ENCODE peak calls at places on chromosomes 3 and 15, in nine cellular contexts. S is mammary epithelial cell, A is lower leg skin, C is fibroblast of the aortic adventitia, V is transverse colon, O is A549, R is heart left ventricle, X is PC-3, Q is lower lobe of right lung. G is an unnamed sample.

GRCh38 chr15:53910236-53910849 is 67.9 kb upstream of the UNC13C start:
- DNase-seq in S (peak), A (no peak), C (peak), V (peak), O (peak), R (no peak), X (peak), Q (no peak), G (no peak)

GRCh38 chr3:141456328-141456689 is 30.5 kb upstream of the RASA2 start:
- DNase-seq in S (no peak), A (no peak), C (no peak), V (no peak), O (no peak), R (no peak), X (no peak), Q (no peak), G (peak)

GRCh38 chr3:80770106-80771079 is 991.1 kb downstream of the GBE1 start:
- DNase-seq in S (no peak), A (no peak), C (peak), V (no peak), O (no peak), R (no peak), X (peak), Q (no peak), G (peak)

GRCh38 chr15:33448961-33449611 is 138.3 kb downstream of the RYR3 start:
- DNase-seq in S (peak), A (no peak), C (no peak), V (no peak), O (no peak), R (no peak), X (peak), Q (no peak), G (no peak)

GRCh38 chr3:77370413-77370812 is 330.5 kb downstream of the ROBO2 start:
- DNase-seq in S (peak), A (peak), C (no peak), V (no peak), O (no peak), R (no peak), X (peak), Q (no peak), G (peak)

GRCh38 chr3:16072420-16073110 is 101.9 kb upstream of the GALNT15 start:
- DNase-seq in S (peak), A (no peak), C (no peak), V (no peak), O (no peak), R (no peak), X (peak), Q (no peak), G (no peak)

GRCh38 chr3:61094608-61095007 is 156.6 kb downstream of the FHIT start:
- DNase-seq in S (no peak), A (no peak), C (no peak), V (no peak), O (no peak), R (no peak), X (peak), Q (no peak), G (no peak)

GRCh38 chr15:39837454-39837853 is 54.8 kb upstream of the FSIP1 start:
- DNase-seq in S (no peak), A (no peak), C (no peak), V (no peak), O (no peak), R (no peak), X (no peak), Q (no peak), G (no peak)

GRCh38 chr3:42871592-42872196 is 4.0 kb downstream of the CYP8B1 start:
- DNase-seq in S (no peak), A (no peak), C (no peak), V (no peak), O (no peak), R (peak), X (no peak), Q (no peak), G (no peak)

GRCh38 chr3:69433938-69434263 is 48.0 kb upstream of the FRMD4B start:
- DNase-seq in S (peak), A (no peak), C (no peak), V (no peak), O (peak), R (no peak), X (peak), Q (no peak), G (no peak)

GRCh38 chr3:117553461-117553860 is 843.9 kb downstream of the TUSC7 start:
- DNase-seq in S (no peak), A (no peak), C (peak), V (no peak), O (peak), R (no peak), X (peak), Q (no peak), G (peak)

GRCh38 chr15:31485431-31485830 is 158.8 kb downstream of the KLF13 start:
- DNase-seq in S (no peak), A (peak), C (no peak), V (no peak), O (no peak), R (no peak), X (no peak), Q (no peak), G (no peak)

GRCh38 chr15:43151688-43152087 is 18.3 kb downstream of the TMEM62 start:
- DNase-seq in S (no peak), A (no peak), C (no peak), V (no peak), O (no peak), R (no peak), X (no peak), Q (no peak), G (no peak)

GRCh38 chr15:59687831-59688230 is 1.3 kb downstream of the BNIP2 start:
- DNase-seq in S (no peak), A (no peak), C (peak), V (no peak), O (no peak), R (no peak), X (no peak), Q (no peak), G (peak)

GRCh38 chr3:40290396-40290795 is 19.1 kb upstream of the EIF1B start:
- DNase-seq in S (no peak), A (no peak), C (no peak), V (peak), O (no peak), R (peak), X (no peak), Q (no peak), G (no peak)

GRCh38 chr3:29283739-29284138 is 2.9 kb downstream of the RBMS3 start:
- DNase-seq in S (peak), A (no peak), C (no peak), V (no peak), O (no peak), R (no peak), X (no peak), Q (no peak), G (peak)

GRCh38 chr15:100713163-100713867 is 110.9 kb downstream of the ASB7 start:
- DNase-seq in S (peak), A (peak), C (peak), V (peak), O (peak), R (no peak), X (peak), Q (no peak), G (peak)

GRCh38 chr15:101692799-101693198 is 31.5 kb downstream of the TARS3 start:
- DNase-seq in S (peak), A (no peak), C (no peak), V (no peak), O (no peak), R (no peak), X (no peak), Q (no peak), G (no peak)

GRCh38 chr15:85296615-85297402 is 83.6 kb upstream of the AKAP13 start:
- DNase-seq in S (peak), A (peak), C (peak), V (peak), O (peak), R (peak), X (peak), Q (no peak), G (peak)

GRCh38 chr15:67004142-67004541 is 61.3 kb upstream of the SMAD3 start:
- DNase-seq in S (no peak), A (no peak), C (no peak), V (no peak), O (no peak), R (no peak), X (no peak), Q (no peak), G (no peak)

DNA sequence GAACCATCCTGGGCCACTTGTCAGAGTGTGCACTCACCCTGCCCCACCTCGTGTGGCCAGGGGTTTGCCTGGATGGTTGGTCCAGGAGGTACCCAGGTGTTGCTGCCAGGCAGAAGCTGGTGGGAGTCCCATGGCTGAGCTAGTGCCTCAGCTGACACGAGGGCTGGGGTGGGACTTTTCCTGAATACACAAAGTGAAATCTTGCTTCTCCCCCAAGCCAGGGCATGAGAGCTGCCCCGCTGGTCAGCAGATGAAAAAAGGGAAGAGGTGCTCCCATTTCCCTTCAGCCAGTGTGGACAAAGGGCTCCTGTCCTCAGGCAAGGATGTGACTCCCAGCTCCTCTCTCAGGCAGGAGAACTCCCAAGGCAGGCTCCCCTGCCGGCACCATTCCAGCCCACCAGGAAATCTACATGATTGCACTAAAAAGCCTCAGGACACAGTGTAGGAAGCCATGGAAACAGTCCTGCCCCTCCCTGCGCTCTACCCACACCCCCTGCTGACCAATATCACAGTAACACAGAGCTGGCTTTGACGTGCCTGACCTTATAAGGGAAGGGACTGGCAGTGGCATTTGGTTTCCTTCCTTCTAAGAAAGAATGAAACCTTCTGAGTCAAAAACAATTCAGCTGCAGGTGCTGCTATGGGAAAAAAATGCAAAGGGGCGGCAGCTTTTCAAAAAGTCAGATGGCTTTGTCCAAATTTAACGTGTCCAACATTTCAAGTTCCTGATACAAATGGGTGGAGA is 33.9 kb downstream of the MYO5C start:
- DNase-seq in S (peak), A (peak), C (peak), V (peak), O (peak), R (peak), X (peak), Q (peak), G (peak)
- TF ChIP-seq CTCF in S (peak), A (no peak), C (peak), V (peak), O (no peak), R (peak), X (no peak), Q (peak), G (no peak)

GRCh38 chr15:62453356-62453755 is 288.3 kb upstream of the C2CD4B start:
- DNase-seq in S (peak), A (no peak), C (no peak), V (no peak), O (no peak), R (no peak), X (peak), Q (no peak), G (no peak)

GRCh38 chr15:62455441-62455921 is 290.4 kb upstream of the C2CD4B start:
- DNase-seq in S (no peak), A (no peak), C (no peak), V (no peak), O (no peak), R (peak), X (peak), Q (no peak), G (no peak)

GRCh38 chr15:62454567-62455172 is 289.6 kb upstream of the C2CD4B start:
- DNase-seq in S (no peak), A (no peak), C (no peak), V (no peak), O (no peak), R (no peak), X (peak), Q (no peak), G (no peak)

GRCh38 chr15:62452656-62453055 is 287.6 kb upstream of the C2CD4B start:
- DNase-seq in S (no peak), A (no peak), C (no peak), V (no peak), O (no peak), R (no peak), X (no peak), Q (no peak), G (no peak)

DNA sequence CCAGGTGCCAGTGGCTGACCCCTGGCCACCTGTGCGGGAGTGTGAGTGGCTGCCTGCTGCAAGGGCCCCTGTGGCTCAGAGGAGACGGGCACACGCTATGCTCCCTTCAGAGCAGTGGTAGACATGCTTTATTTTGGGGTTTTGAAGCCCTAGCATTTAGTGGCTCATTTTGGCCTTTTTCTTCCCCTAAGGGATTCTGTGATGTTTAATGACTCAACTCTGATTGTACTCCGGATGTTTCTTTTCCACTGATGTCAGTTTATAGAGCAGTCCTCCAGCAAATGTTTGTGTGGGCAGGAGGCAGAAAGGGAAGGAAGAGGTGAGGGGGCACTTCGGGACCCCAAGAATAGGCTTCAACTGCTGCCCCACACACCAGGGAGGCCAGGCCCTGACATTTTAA is 288.9 kb upstream of the C2CD4B start:
- DNase-seq in S (peak), A (no peak), C (peak), V (no peak), O (no peak), R (no peak), X (peak), Q (no peak), G (peak)
- H3K4me3 ChIP-seq in S (no peak), A (no peak), C (no peak), V (no peak), O (no peak), R (no peak), X (peak), Q (no peak), G (no peak)

GRCh38 chr3:49484471-49484870 is 14.4 kb downstream of the DAG1 start:
- DNase-seq in S (no peak), A (no peak), C (no peak), V (no peak), O (no peak), R (no peak), X (no peak), Q (no peak), G (no peak)
- TF ChIP-seq CTCF in S (no peak), A (no peak), C (no peak), V (no peak), O (no peak), R (no peak), X (no peak), Q (no peak), G (no peak)

DNA sequence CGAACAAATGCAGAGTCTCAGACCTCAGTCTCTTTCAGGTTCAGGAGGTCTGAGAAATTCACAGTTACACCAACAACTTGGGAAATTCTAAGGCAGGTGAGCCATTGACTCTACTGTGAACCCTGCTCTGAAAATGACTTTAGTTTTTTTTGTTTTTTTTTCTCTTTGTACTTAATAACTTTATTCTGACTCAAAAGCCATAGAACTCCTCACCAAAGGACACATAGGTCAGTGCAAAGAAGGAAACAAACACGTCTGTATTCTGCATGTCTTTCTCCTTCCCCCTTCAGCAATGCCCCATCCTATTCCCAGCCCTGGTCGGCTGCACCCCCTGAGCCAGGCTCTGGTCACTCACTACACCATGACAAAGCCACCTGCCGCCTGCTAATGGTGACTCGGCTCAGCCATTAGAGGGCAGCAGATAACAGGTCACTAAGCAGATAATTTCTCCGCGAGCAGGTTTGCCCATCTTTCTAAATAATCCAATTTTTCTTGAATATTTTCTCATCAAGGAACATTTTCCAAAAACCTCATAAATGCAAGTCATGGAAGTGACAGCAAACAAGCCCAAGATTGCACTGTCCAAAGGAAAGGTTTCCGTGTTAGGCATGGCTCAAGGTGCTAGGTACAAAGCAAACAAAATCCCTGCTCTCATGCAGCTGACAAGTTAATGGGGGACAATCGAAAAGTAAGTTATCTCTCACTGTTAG is 37.7 kb downstream of the TM4SF4 start:
- DNase-seq in S (peak), A (no peak), C (peak), V (peak), O (peak), R (peak), X (peak), Q (peak), G (peak)
- H3K4me3 ChIP-seq in S (no peak), A (no peak), C (no peak), V (no peak), O (no peak), R (no peak), X (no peak), Q (no peak), G (no peak)

GRCh38 chr3:79521221-79521848 is 246.5 kb downstream of the ROBO1 start:
- DNase-seq in S (peak), A (no peak), C (peak), V (no peak), O (peak), R (no peak), X (peak), Q (no peak), G (peak)
- TF ChIP-seq CTCF in S (peak), A (no peak), C (peak), V (peak), O (peak), R (peak), X (peak), Q (peak), G (peak)

DNA sequence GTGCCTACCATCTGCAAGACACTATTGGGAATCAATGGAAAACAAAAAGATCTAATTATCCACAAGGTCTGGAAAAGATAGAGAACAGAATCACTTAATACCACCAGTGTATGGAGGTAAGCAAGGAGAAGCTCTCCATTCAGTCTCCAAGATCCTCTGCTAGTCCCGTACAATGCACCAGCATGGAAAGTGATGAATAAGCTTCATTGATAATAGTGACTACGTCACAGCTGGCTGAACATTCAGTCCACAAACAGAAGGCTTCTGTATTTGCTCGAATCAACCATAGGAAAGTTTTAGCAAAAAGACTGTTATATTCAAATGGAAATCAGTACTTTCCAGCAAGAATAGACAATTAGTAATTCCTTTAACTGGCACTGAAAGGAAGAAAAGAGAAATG is 42.9 kb downstream of the IGSF11 start:
- DNase-seq in S (no peak), A (no peak), C (no peak), V (no peak), O (no peak), R (no peak), X (no peak), Q (no peak), G (no peak)
- H3K4me3 ChIP-seq in S (no peak), A (no peak), C (no peak), V (no peak), O (no peak), R (no peak), X (no peak), Q (no peak), G (no peak)

DNA sequence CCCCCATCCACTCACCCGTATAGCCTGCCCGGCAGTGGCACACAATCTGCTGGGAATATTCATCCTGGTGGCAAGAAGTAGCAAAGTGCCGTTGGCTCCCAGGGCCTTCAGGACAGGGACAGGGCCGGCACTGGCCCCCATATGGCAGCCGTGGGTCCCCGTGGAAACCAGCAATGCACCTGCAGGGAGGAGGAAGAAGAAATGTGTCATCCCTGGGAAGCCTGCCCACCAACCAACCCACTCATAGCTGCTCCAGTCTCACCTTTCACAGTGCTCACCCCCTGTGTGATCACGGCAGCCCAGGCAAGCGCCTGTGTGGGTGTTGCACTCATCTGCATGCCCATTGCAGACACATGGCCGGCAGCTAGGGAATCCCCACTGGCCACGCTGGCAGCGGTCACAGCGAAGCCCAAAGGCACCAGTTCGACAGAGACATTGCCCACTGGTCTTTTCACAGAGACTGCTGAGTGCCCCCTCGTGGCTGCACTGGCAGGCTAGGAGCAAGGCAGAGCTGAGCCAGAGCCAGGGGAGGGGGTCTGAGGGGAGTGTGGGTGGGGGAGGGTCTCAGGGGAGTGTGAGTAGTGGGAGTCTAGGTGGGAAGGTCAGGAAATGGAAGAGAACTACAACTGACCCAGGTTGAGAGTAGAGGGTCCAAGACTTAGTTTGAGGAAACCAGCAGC is 4.5 kb upstream of the USP19 start:
- DNase-seq in S (no peak), A (no peak), C (no peak), V (no peak), O (no peak), R (no peak), X (peak), Q (no peak), G (no peak)
- TF ChIP-seq CTCF in S (peak), A (no peak), C (no peak), V (no peak), O (peak), R (no peak), X (no peak), Q (no peak), G (no peak)

GRCh38 chr3:186152361-186152798 is 43.5 kb upstream of the ETV5 start:
- DNase-seq in S (no peak), A (no peak), C (no peak), V (no peak), O (no peak), R (no peak), X (no peak), Q (no peak), G (no peak)
- H3K4me3 ChIP-seq in S (no peak), A (no peak), C (no peak), V (no peak), O (no peak), R (no peak), X (no peak), Q (no peak), G (no peak)

G was measured in fibroblast of pulmonary artery.